ENCODE peak calls at places on chromosomes 1 and 21, in six cellular contexts. T is A549, B is H54, F is heart left ventricle, N is ovary, I is thyroid gland. C is an unnamed sample.

GRCh38 chr1:14242145-14242544 is 356.3 kb upstream of the KAZN start:
- DNase-seq in T (no peak), B (no peak), F (no peak), N (no peak), I (no peak), C (no peak)

GRCh38 chr1:10651377-10651776 is 145.1 kb downstream of the CASZ1 start:
- DNase-seq in T (no peak), B (no peak), F (no peak), N (no peak), I (peak), C (no peak)

GRCh38 chr1:21217812-21218596 is 41.3 kb upstream of the EIF4G3 start:
- DNase-seq in T (peak), B (no peak), F (peak), N (peak), I (peak), C (no peak)

GRCh38 chr1:207091185-207091906 is 2.7 kb downstream of the C4BPB start:
- DNase-seq in T (no peak), B (no peak), F (no peak), N (no peak), I (no peak), C (no peak)

GRCh38 chr1:12537906-12538461 is 80.0 kb downstream of the DHRS3 start:
- DNase-seq in T (no peak), B (no peak), F (no peak), N (no peak), I (no peak), C (no peak)

GRCh38 chr1:48228156-48228555 is 5.6 kb downstream of the SLC5A9 start:
- DNase-seq in T (no peak), B (no peak), F (no peak), N (no peak), I (no peak), C (no peak)

GRCh38 chr1:111880866-111881837 is 108.3 kb downstream of the KCND3 start:
- DNase-seq in T (no peak), B (no peak), F (peak), N (no peak), I (no peak), C (no peak)

GRCh38 chr21:37183749-37184148 is 83.4 kb downstream of the VPS26C start:
- DNase-seq in T (no peak), B (no peak), F (no peak), N (no peak), I (no peak), C (no peak)

GRCh38 chr1:163656367-163656766 is 334.6 kb downstream of the NUF2 start:
- DNase-seq in T (no peak), B (no peak), F (no peak), N (no peak), I (no peak), C (no peak)

GRCh38 chr1:224054012-224054411 is 59.9 kb upstream of the FBXO28 start:
- DNase-seq in T (no peak), B (no peak), F (no peak), N (no peak), I (no peak), C (no peak)

GRCh38 chr1:201795066-201795465 is 33.9 kb upstream of the IPO9 start:
- DNase-seq in T (no peak), B (no peak), F (no peak), N (no peak), I (no peak), C (no peak)

GRCh38 chr1:169676001-169676400 is 35.4 kb downstream of the SELL start:
- DNase-seq in T (no peak), B (no peak), F (no peak), N (no peak), I (no peak), C (no peak)

GRCh38 chr1:223670458-223671159 is 5.1 kb upstream of the CAPN8 start:
- DNase-seq in T (peak), B (peak), F (no peak), N (no peak), I (peak), C (no peak)

GRCh38 chr1:151990856-151991198 is 2.8 kb downstream of the S100A10 start:
- DNase-seq in T (no peak), B (no peak), F (peak), N (no peak), I (peak), C (peak)

GRCh38 chr1:65189716-65190115 is 41.7 kb downstream of the AK4 start:
- DNase-seq in T (no peak), B (no peak), F (no peak), N (no peak), I (no peak), C (no peak)

GRCh38 chr1:228075801-228076271 is 6.7 kb upstream of the ARF1 start:
- DNase-seq in T (no peak), B (no peak), F (no peak), N (peak), I (no peak), C (no peak)

GRCh38 chr1:10888791-10889627 is 92.6 kb upstream of the CASZ1 start:
- DNase-seq in T (no peak), B (no peak), F (no peak), N (no peak), I (no peak), C (no peak)

GRCh38 chr1:172449012-172449584 is 5.2 kb upstream of the PIGC start:
- DNase-seq in T (peak), B (no peak), F (no peak), N (no peak), I (no peak), C (no peak)

GRCh38 chr1:14614326-14614725 is 15.8 kb downstream of the KAZN start:
- DNase-seq in T (no peak), B (no peak), F (no peak), N (no peak), I (no peak), C (no peak)

GRCh38 chr1:109986054-109986444 is 1.5 kb downstream of the AHCYL1 start:
- DNase-seq in T (no peak), B (no peak), F (no peak), N (no peak), I (no peak), C (no peak)

GRCh38 chr21:43723648-43724047 is 4.7 kb downstream of the PDXK start:
- DNase-seq in T (no peak), B (no peak), F (no peak), N (no peak), I (no peak), C (no peak)

GRCh38 chr1:83087851-83088250 is 911.1 kb downstream of the TTLL7 start:
- DNase-seq in T (no peak), B (no peak), F (no peak), N (no peak), I (no peak), C (no peak)

GRCh38 chr1:12591267-12591938 is 26.6 kb downstream of the DHRS3 start:
- DNase-seq in T (no peak), B (no peak), F (peak), N (peak), I (no peak), C (no peak)

GRCh38 chr1:228870041-228870713 is 134.9 kb downstream of the RHOU start:
- DNase-seq in T (no peak), B (no peak), F (no peak), N (no peak), I (no peak), C (no peak)

GRCh38 chr1:56973898-56974752 is 8.3 kb upstream of the C8B start:
- DNase-seq in T (no peak), B (no peak), F (no peak), N (no peak), I (no peak), C (no peak)

GRCh38 chr1:168454211-168454815 is 89.5 kb downstream of the XCL2 start:
- DNase-seq in T (no peak), B (no peak), F (no peak), N (no peak), I (no peak), C (no peak)

GRCh38 chr1:21607549-21608529 is 61.3 kb downstream of the RAP1GAP start:
- DNase-seq in T (peak), B (peak), F (peak), N (peak), I (peak), C (peak)

GRCh38 chr1:70003509-70003908 is 201.9 kb downstream of the LRRC40 start:
- DNase-seq in T (no peak), B (no peak), F (no peak), N (no peak), I (no peak), C (no peak)

GRCh38 chr1:153422450-153423068 is 6.2 kb downstream of the S100A7A start:
- DNase-seq in T (peak), B (peak), F (peak), N (peak), I (peak), C (peak)

GRCh38 chr1:205492201-205492667 is 12.2 kb upstream of the CDK18 start:
- DNase-seq in T (no peak), B (no peak), F (no peak), N (no peak), I (no peak), C (no peak)

GRCh38 chr1:50047916-50048694 is 24.4 kb upstream of the AGBL4 start:
- DNase-seq in T (no peak), B (no peak), F (peak), N (no peak), I (peak), C (no peak)

GRCh38 chr1:84913025-84913892 is 20.3 kb upstream of the LPAR3 start:
- DNase-seq in T (no peak), B (no peak), F (no peak), N (no peak), I (peak), C (no peak)

GRCh38 chr21:20452935-20453334 is 545.3 kb upstream of the NCAM2 start:
- DNase-seq in T (no peak), B (no peak), F (no peak), N (no peak), I (no peak), C (no peak)

GRCh38 chr1:109667452-109668122 is at the start of gene GSTM2:
- DNase-seq in T (no peak), B (peak), F (peak), N (peak), I (peak), C (peak)

GRCh38 chr1:155192346-155193274 is 15.1 kb downstream of the THBS3 start:
- DNase-seq in T (no peak), B (no peak), F (peak), N (no peak), I (peak), C (no peak)

GRCh38 chr1:9038338-9038650 is 12.1 kb upstream of the SLC2A7 start:
- DNase-seq in T (no peak), B (no peak), F (no peak), N (no peak), I (no peak), C (no peak)
- TF ChIP-seq POLR2A in T (no peak), B (no peak), F (no peak), N (no peak), I (no peak), C (no peak)

DNA sequence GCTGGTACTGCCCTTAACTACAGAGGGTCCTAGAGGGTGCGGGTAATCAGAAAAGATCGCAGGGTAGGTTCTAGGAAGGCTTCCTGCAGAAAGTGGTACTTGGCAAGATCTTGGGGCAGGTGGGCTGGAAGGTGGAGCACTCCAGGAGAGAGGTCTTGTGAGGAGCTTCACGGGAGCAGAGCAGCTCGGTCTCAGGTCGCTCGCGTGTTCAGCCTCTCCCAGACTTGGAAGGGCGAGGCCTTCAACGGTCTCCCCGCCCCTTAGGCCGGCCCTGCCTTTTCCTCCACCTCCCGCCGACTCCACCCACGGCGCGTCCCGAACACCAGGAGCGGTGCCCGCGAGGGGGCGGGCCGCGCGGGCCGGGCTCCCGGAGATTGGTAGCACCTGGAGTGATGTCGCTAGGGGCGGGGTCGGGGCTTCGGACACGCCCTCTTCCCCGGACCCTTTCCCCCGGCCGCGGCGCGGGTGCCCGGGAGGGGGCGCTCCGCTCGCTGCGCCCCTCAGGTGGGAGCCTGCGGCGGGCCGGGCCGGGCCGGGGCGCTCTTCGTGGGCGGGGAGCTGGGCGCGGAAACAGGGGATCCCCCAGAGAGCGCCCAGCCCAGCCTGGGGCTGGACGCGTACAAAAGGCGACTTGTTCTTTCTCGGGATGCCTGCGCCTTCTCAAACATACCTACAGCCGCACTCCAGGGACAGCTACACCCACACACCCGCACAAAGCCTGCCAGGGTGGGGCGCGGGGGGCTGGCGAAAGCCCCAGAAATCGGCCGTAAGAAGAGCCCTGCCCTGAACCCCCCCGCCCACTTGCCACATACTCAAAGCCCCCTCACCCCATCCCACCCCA is 35.5 kb downstream of the AHDC1 start:
- DNase-seq in T (peak), B (peak), F (peak), N (peak), I (peak), C (peak)
- TF ChIP-seq POLR2A in T (peak), B (no peak), F (no peak), N (no peak), I (peak), C (peak)

GRCh38 chr1:23694371-23694770 is 2.8 kb downstream of the RPL11 start:
- DNase-seq in T (no peak), B (no peak), F (no peak), N (no peak), I (no peak), C (no peak)
- TF ChIP-seq POLR2A in T (no peak), B (no peak), F (no peak), N (no peak), I (no peak), C (no peak)

GRCh38 chr1:26900001-26900814 is at the start of gene GPATCH3:
- DNase-seq in T (peak), B (peak), F (peak), N (peak), I (peak), C (peak)
- TF ChIP-seq POLR2A in T (peak), B (peak), F (no peak), N (no peak), I (peak), C (no peak)

GRCh38 chr1:26124433-26125318 is 13.1 kb downstream of the PDIK1L start:
- DNase-seq in T (no peak), B (no peak), F (no peak), N (no peak), I (no peak), C (no peak)

GRCh38 chr1:26125946-26126320 is 14.3 kb downstream of the PDIK1L start:
- DNase-seq in T (no peak), B (no peak), F (no peak), N (no peak), I (no peak), C (no peak)

GRCh38 chr1:26127235-26128163 is 15.9 kb downstream of the PDIK1L start:
- DNase-seq in T (no peak), B (no peak), F (no peak), N (no peak), I (no peak), C (no peak)

GRCh38 chr1:26125382-26125781 is 13.8 kb downstream of the PDIK1L start:
- DNase-seq in T (no peak), B (no peak), F (no peak), N (no peak), I (no peak), C (no peak)

DNA sequence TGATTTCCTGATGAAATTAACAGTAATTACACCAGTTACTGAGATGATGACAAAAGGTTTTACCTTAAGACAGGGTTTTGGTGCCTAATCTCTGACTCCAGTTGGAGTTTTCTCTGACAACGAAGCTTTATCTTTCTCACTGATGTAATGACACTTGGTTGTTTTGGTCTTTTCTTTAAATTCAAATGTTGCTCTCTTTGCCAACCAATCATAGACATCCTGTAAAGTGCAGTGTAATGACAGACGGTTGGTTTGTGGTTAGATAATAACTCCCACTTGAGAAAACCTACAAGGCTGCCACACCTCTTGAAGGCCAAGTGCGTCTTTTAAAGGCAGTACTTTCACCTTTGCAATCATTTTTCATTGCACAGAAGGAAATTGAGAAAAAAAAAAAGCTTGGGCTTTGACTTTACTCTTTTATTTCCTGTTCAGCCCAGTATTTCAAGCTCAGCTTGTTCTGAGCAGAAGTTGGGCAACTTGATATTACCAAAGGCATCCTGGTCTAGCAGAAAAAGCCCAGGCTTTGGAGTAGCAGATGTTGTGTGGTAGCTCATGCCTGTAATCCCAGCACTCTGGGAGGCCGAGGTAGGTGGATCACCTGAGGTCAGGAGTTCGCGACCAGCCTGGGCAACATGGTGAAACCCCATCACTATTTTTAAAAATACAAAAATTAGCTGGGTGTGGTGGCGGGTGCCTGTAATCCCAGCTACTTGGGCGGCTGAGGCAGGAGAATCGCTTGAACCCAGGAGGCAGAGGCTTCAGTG is 14.9 kb downstream of the PDIK1L start:
- DNase-seq in T (no peak), B (peak), F (no peak), N (no peak), I (peak), C (no peak)
- TF ChIP-seq POLR2A in T (no peak), B (no peak), F (no peak), N (no peak), I (no peak), C (no peak)

GRCh38 chr1:235504494-235505222 is 406 bp upstream of the B3GALNT2 start:
- DNase-seq in T (peak), B (peak), F (peak), N (peak), I (peak), C (peak)
- TF ChIP-seq POLR2A in T (peak), B (peak), F (peak), N (peak), I (peak), C (peak)

GRCh38 chr1:234599617-234600417 is 10.2 kb downstream of the IRF2BP2 start:
- DNase-seq in T (peak), B (no peak), F (peak), N (peak), I (peak), C (peak)
- TF ChIP-seq POLR2A in T (peak), B (peak), F (no peak), N (peak), I (peak), C (peak)

GRCh38 chr1:158181577-158181922 is 855 bp downstream of the CD1D start:
- DNase-seq in T (no peak), B (no peak), F (no peak), N (no peak), I (no peak), C (no peak)

GRCh38 chr1:158176399-158176798 is 4.3 kb upstream of the CD1D start:
- DNase-seq in T (no peak), B (no peak), F (no peak), N (no peak), I (no peak), C (no peak)

GRCh38 chr1:158179301-158180041 is 1.2 kb upstream of the CD1D start:
- DNase-seq in T (no peak), B (no peak), F (no peak), N (no peak), I (no peak), C (no peak)

GRCh38 chr1:158177705-158178450 is 2.8 kb upstream of the CD1D start:
- DNase-seq in T (peak), B (peak), F (peak), N (peak), I (peak), C (peak)

GRCh38 chr1:158180741-158181576 is at the start of gene CD1D:
- DNase-seq in T (no peak), B (no peak), F (peak), N (peak), I (peak), C (no peak)
- TF ChIP-seq POLR2A in T (no peak), B (no peak), F (no peak), N (no peak), I (peak), C (no peak)

GRCh38 chr1:226985839-226986463 is 45.9 kb downstream of the COQ8A start:
- DNase-seq in T (no peak), B (no peak), F (peak), N (no peak), I (no peak), C (no peak)
- TF ChIP-seq POLR2A in T (no peak), B (no peak), F (no peak), N (no peak), I (no peak), C (no peak)